ENCODE peak calls at places on chromosome 9, in four cellular contexts. J is HepG2, R is K562, M is GM12878. T is an unnamed sample.

GRCh38 chr9:93894691-93895079 is 60.5 kb downstream of the BARX1 start:
- DNase-seq in J (no peak), R (no peak), M (no peak), T (no peak)

GRCh38 chr9:112409758-112410157 is 29.9 kb downstream of the HSDL2 start:
- DNase-seq in J (no peak), R (no peak), M (no peak), T (no peak)

GRCh38 chr9:101065930-101066329 is 37.4 kb downstream of the PLPPR1 start:
- DNase-seq in J (no peak), R (no peak), M (no peak), T (no peak)

GRCh38 chr9:79477955-79478751 is 93.6 kb upstream of the TLE4 start:
- DNase-seq in J (peak), R (no peak), M (no peak), T (peak)

GRCh38 chr9:100111235-100111634 is 12.2 kb downstream of the INVS start:
- DNase-seq in J (no peak), R (no peak), M (no peak), T (no peak)

GRCh38 chr9:121690316-121690715 is 38.9 kb downstream of the DAB2IP start:
- DNase-seq in J (no peak), R (no peak), M (no peak), T (no peak)

GRCh38 chr9:13952906-13953305 is 361.0 kb downstream of the NFIB start:
- DNase-seq in J (no peak), R (no peak), M (no peak), T (no peak)

GRCh38 chr9:35510745-35511428 is 21.0 kb downstream of the RUSC2 start:
- DNase-seq in J (peak), R (no peak), M (no peak), T (no peak)

GRCh38 chr9:34096751-34097150 is 29.7 kb downstream of the DCAF12 start:
- DNase-seq in J (no peak), R (no peak), M (no peak), T (no peak)

GRCh38 chr9:4667681-4668080 is 1.4 kb upstream of the SPATA6L start:
- DNase-seq in J (no peak), R (no peak), M (no peak), T (no peak)

GRCh38 chr9:136328011-136328621 is 777 bp downstream of the GPSM1 start:
- DNase-seq in J (no peak), R (no peak), M (no peak), T (no peak)

GRCh38 chr9:96486351-96487029 is 36.5 kb downstream of the HABP4 start:
- DNase-seq in J (no peak), R (no peak), M (no peak), T (no peak)

GRCh38 chr9:13939129-13939528 is 374.8 kb downstream of the NFIB start:
- DNase-seq in J (no peak), R (no peak), M (no peak), T (no peak)

GRCh38 chr9:120926397-120926928 is at the start of gene TRAF1:
- DNase-seq in J (no peak), R (no peak), M (no peak), T (no peak)

GRCh38 chr9:82880353-82880752 is 182.6 kb downstream of the RASEF start:
- DNase-seq in J (no peak), R (no peak), M (no peak), T (no peak)

GRCh38 chr9:81361311-81361710 is 328.0 kb downstream of the TLE1 start:
- DNase-seq in J (no peak), R (no peak), M (no peak), T (no peak)

GRCh38 chr9:22124263-22125011 is 115.3 kb upstream of the CDKN2B start:
- DNase-seq in J (no peak), R (no peak), M (no peak), T (no peak)

GRCh38 chr9:114334490-114334889 is 4.8 kb downstream of the ORM2 start:
- DNase-seq in J (no peak), R (no peak), M (no peak), T (no peak)

GRCh38 chr9:93659837-93660177 is 83.4 kb downstream of the PHF2 start:
- DNase-seq in J (no peak), R (no peak), M (no peak), T (no peak)

GRCh38 chr9:132792547-132792946 is 85.5 kb downstream of the AK8 start:
- DNase-seq in J (no peak), R (no peak), M (no peak), T (no peak)

GRCh38 chr9:89122944-89123343 is 55.7 kb downstream of the SHC3 start:
- DNase-seq in J (no peak), R (no peak), M (no peak), T (no peak)

GRCh38 chr9:70477146-70477745 is 62.8 kb upstream of the KLF9 start:
- DNase-seq in J (no peak), R (no peak), M (no peak), T (no peak)

GRCh38 chr9:89826186-89826585 is 221.4 kb downstream of the GADD45G start:
- DNase-seq in J (no peak), R (no peak), M (no peak), T (no peak)

DNA sequence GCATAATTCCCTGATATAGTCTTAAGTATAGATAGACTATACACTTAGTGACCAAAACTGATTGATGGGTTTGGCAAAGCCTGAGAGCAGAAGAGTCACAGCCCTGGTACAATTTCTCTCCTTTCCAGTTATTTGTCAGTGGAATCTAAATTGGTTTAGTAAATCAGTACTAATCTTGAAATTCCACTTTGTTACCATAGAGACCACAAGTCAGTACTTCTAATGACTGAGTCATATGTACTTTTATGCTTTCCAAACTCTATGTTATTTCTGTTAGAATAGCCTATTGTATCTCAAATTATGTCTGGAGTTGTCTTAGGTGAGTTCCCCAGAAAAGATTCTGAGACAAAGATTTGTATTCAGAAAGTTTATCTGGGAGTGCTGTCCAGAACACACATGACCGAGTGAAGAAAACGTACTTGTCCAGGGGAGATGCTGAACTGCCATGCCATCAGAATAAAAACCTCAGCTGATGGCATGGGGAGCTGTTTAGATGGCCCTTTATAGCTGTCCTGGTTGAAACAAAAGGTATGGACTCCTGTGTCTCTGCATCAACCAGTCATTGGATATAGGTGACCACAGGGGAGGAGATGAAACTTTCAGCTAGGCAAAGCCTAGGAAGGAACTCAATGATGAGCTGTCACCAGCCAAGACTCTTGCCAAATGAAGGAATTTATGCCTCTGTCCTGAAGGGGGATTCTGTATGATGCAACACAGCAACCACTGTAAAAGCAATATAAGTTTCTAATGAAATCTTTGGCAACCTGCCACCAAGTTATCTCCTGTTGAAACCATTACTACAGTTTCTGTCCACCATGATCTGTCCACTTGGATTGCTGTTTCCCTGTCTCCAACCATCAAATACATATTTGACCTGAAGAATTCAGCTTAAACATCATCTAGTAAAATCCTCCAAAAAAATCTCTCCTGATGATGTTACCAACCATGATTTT is 18.0 kb upstream of the SMC2 start:
- DNase-seq in J (no peak), R (no peak), M (no peak), T (no peak)
- TF ChIP-seq TCF7 in J (no peak), R (no peak), M (no peak), T (no peak)

GRCh38 chr9:108776920-108777650 is 78.7 kb downstream of the ACTL7B start:
- DNase-seq in J (peak), R (no peak), M (no peak), T (no peak)
- TF ChIP-seq TCF7 in J (no peak), R (no peak), M (no peak), T (no peak)

GRCh38 chr9:128823903-128824406 is 5.6 kb downstream of the SPOUT1 start:
- DNase-seq in J (no peak), R (no peak), M (no peak), T (no peak)
- TF ChIP-seq TCF7 in J (no peak), R (no peak), M (no peak), T (no peak)

GRCh38 chr9:134923466-134923865 is 5.8 kb upstream of the FCN1 start:
- DNase-seq in J (no peak), R (no peak), M (no peak), T (no peak)

GRCh38 chr9:134925011-134925511 is 7.3 kb upstream of the FCN1 start:
- DNase-seq in J (no peak), R (no peak), M (no peak), T (no peak)

GRCh38 chr9:134922932-134923240 is 5.2 kb upstream of the FCN1 start:
- DNase-seq in J (no peak), R (no peak), M (no peak), T (no peak)

GRCh38 chr9:134919316-134919715 is 1.6 kb upstream of the FCN1 start:
- DNase-seq in J (no peak), R (no peak), M (no peak), T (no peak)

GRCh38 chr9:134922066-134922931 is 4.6 kb upstream of the FCN1 start:
- DNase-seq in J (no peak), R (no peak), M (no peak), T (no peak)
- TF ChIP-seq TCF7 in J (no peak), R (no peak), M (no peak), T (no peak)

GRCh38 chr9:134626141-134626423 is 15.5 kb upstream of the COL5A1 start:
- DNase-seq in J (no peak), R (no peak), M (no peak), T (peak)

GRCh38 chr9:134624119-134624826 is 17.3 kb upstream of the COL5A1 start:
- DNase-seq in J (no peak), R (no peak), M (no peak), T (peak)

GRCh38 chr9:134623408-134624066 is 18.1 kb upstream of the COL5A1 start:
- DNase-seq in J (no peak), R (no peak), M (no peak), T (peak)

GRCh38 chr9:134625361-134626140 is 16.1 kb upstream of the COL5A1 start:
- DNase-seq in J (no peak), R (no peak), M (no peak), T (peak)

GRCh38 chr9:134624827-134625181 is 16.8 kb upstream of the COL5A1 start:
- DNase-seq in J (no peak), R (no peak), M (no peak), T (peak)
- TF ChIP-seq TCF7 in J (no peak), R (no peak), M (no peak), T (no peak)

DNA sequence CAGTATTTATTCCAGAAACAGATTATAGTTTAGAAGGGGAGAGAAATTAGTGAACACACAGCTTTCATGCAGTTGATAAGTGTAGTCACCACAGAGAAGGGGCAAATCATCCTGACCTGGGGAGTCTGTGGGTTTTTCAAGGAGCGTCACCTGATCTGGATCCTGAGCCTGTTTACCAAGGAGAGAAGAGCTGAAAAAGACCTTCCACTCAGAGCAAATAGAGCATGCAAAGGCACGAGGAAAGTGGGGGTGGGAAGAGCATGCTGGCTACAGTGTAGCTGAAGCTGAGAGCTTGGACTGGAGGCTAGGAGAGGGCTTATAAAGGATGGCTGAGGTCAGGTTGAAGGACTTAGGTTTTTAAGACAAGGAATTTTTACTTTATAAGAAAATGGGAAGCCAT is 30.4 kb downstream of the ACO1 start:
- DNase-seq in J (no peak), R (no peak), M (no peak), T (no peak)
- TF ChIP-seq TCF7 in J (no peak), R (no peak), M (no peak), T (no peak)

GRCh38 chr9:109653470-109653869 is 126.5 kb upstream of the PALM2AKAP2 start:
- DNase-seq in J (no peak), R (no peak), M (no peak), T (no peak)
- TF ChIP-seq TCF7 in J (no peak), R (no peak), M (no peak), T (no peak)

T was measured in WTC11.